ENCODE peak calls at places on chromosomes 13 and 19, in six cellular contexts. O, G, L, H, B and F are unnamed samples.

GRCh38 chr19:55640043-55640576 is 692 bp upstream of the ZNF580 start:
- DNase-seq in O (peak; percentile 69), G (peak; percentile 71), L (no peak), H (no peak), B (peak; percentile 76), F (peak; percentile 33)

GRCh38 chr13:109919715-109920375 is 133.5 kb upstream of the IRS2 start:
- DNase-seq in O (no peak), G (no peak), L (no peak), H (no peak), B (no peak), F (no peak)

GRCh38 chr13:103272770-103273169 is 206.6 kb upstream of the SLC10A2 start:
- DNase-seq in O (no peak), G (no peak), L (no peak), H (no peak), B (no peak), F (no peak)

GRCh38 chr13:73535341-73535740 is 476.5 kb downstream of the KLF5 start:
- DNase-seq in O (no peak), G (no peak), L (no peak), H (no peak), B (no peak), F (no peak)

GRCh38 chr13:39415403-39415802 is 187.6 kb downstream of the LHFPL6 start:
- DNase-seq in O (peak; percentile 69), G (peak; percentile 39), L (peak; percentile 30), H (no peak), B (peak; percentile 29), F (no peak)

GRCh38 chr13:111282425-111282824 is 38.0 kb upstream of the TEX29 start:
- DNase-seq in O (no peak), G (no peak), L (no peak), H (no peak), B (no peak), F (no peak)

GRCh38 chr19:55484571-55485438 is at the start of gene NAT14:
- DNase-seq in O (peak; percentile 69), G (peak; percentile 76), L (no peak), H (peak; percentile 97), B (no peak), F (no peak)

GRCh38 chr13:107642841-107643240 is 572.5 kb downstream of the LIG4 start:
- DNase-seq in O (no peak), G (no peak), L (no peak), H (no peak), B (no peak), F (no peak)

GRCh38 chr13:79392882-79393563 is 13.0 kb downstream of the RBM26 start:
- DNase-seq in O (no peak), G (no peak), L (no peak), H (no peak), B (no peak), F (no peak)

GRCh38 chr13:51829236-51829899 is 15.6 kb downstream of the TMEM272 start:
- DNase-seq in O (no peak), G (no peak), L (no peak), H (no peak), B (no peak), F (no peak)

GRCh38 chr13:78022164-78022877 is 103.7 kb upstream of the EDNRB start:
- DNase-seq in O (peak; percentile 32), G (no peak), L (no peak), H (peak; percentile 17), B (no peak), F (peak; percentile 16)

GRCh38 chr19:15123900-15124299 is 16.7 kb downstream of the SYDE1 start:
- DNase-seq in O (peak; percentile 93), G (peak; percentile 37), L (no peak), H (no peak), B (no peak), F (peak; percentile 28)

GRCh38 chr13:49690990-49691886 is at the start of gene EBPL:
- DNase-seq in O (peak; percentile 96), G (peak; percentile 95), L (peak; percentile 90), H (peak; percentile 95), B (peak; percentile 98), F (peak; percentile 91)

GRCh38 chr13:113995051-113995601 is 21.2 kb upstream of the C13orf46 start:
- DNase-seq in O (peak; percentile 24), G (no peak), L (no peak), H (no peak), B (peak; percentile 13), F (no peak)

GRCh38 chr13:74966814-74967213 is 515.2 kb downstream of the TBC1D4 start:
- DNase-seq in O (no peak), G (no peak), L (no peak), H (no peak), B (no peak), F (no peak)

GRCh38 chr19:16375936-16376185 is 51.2 kb downstream of the KLF2 start:
- DNase-seq in O (no peak), G (no peak), L (no peak), H (no peak), B (no peak), F (no peak)

GRCh38 chr19:16085115-16085514 is 8.8 kb downstream of the TPM4 start:
- DNase-seq in O (no peak), G (no peak), L (no peak), H (no peak), B (no peak), F (no peak)

GRCh38 chr19:37654525-37654832 is 786 bp downstream of the ZFP30 start:
- DNase-seq in O (no peak), G (no peak), L (no peak), H (no peak), B (no peak), F (no peak)

GRCh38 chr19:904545-904944 is 8.5 kb downstream of the R3HDM4 start:
- DNase-seq in O (no peak), G (no peak), L (no peak), H (no peak), B (no peak), F (no peak)
- TF ChIP-seq POLR2A in O (no peak), G (no peak), L (no peak), H (no peak), B (no peak), F (no peak)

GRCh38 chr19:46629546-46630025 is 4.7 kb upstream of the PTGIR start:
- DNase-seq in O (peak; percentile 67), G (no peak), L (no peak), H (no peak), B (peak; percentile 37), F (no peak)
- TF ChIP-seq POLR2A in O (no peak), G (no peak), L (no peak), H (no peak), B (no peak), F (no peak)

GRCh38 chr19:11265785-11266236 is 3.5 kb upstream of the DOCK6 start:
- DNase-seq in O (no peak), G (no peak), L (no peak), H (no peak), B (peak; percentile 90), F (no peak)

GRCh38 chr19:11265177-11265784 is 3.0 kb upstream of the DOCK6 start:
- DNase-seq in O (no peak), G (no peak), L (no peak), H (no peak), B (no peak), F (no peak)

GRCh38 chr19:11263726-11264125 is 1.4 kb upstream of the DOCK6 start:
- DNase-seq in O (no peak), G (no peak), L (no peak), H (no peak), B (no peak), F (no peak)

GRCh38 chr19:11261902-11262839 is at the start of gene DOCK6:
- DNase-seq in O (no peak), G (peak; percentile 42), L (peak; percentile 33), H (peak; percentile 63), B (peak; percentile 53), F (no peak)

DNA sequence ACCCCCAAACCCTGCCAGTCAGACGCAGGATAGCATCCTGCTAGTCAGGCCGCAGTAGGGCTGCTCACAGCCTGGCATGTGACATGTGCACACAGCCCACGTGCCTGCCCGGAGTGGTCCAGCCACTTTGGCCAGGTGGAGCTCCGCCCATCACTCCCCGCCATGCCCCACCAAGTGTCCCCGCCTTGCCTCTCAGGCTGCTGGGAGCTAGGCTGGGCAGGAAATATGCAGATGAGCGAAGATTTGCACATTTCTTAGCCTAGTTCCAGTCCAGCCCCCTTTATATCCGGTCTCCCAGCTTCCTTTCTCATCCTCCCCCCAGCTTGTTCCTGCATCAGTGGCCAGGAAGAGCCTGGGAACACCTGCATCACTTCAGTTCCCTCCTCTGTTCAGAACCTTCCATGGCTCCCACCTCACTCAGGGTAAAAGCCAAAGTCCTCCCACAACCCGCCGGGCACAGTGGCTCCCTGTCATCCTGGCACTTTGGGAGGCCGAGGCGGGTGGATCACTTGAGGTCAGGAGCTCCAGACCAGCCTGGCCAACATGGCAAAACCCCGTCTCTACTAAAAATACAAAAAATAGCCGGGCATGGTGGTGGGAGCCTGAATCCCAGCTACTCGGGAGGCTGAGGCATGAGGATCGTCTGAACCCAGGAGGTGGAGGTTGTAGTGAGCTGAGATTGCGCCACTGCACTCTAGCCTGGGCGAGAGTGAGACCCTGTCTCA is 2.3 kb upstream of the DOCK6 start:
- DNase-seq in O (peak; percentile 70), G (no peak), L (peak; percentile 75), H (no peak), B (peak; percentile 72), F (no peak)
- TF ChIP-seq POLR2A in O (no peak), G (no peak), L (no peak), H (no peak), B (no peak), F (no peak)

DNA sequence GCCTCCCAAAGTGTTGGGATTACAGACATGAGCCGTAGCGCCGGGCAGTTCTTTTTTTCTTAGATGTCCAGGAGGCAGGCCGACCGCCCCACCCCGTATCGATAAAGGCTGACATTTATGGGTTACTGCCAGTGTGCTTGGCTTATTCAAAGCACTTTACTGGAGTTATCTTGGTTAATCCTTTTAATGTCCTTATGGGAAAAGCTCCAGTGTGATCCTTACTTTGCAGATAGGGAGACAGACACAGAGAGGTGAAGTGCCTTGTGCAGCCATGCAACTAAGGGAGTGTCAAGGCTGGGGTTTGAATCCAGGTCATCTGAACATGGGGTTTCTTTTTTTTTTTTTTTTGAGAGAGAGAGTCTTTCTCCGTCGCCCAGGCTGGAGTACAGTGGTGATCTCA is 19.2 kb downstream of the NCAN start:
- DNase-seq in O (no peak), G (no peak), L (no peak), H (no peak), B (no peak), F (no peak)
- TF ChIP-seq POLR2A in O (no peak), G (no peak), L (no peak), H (no peak), B (no peak), F (no peak)

DNA sequence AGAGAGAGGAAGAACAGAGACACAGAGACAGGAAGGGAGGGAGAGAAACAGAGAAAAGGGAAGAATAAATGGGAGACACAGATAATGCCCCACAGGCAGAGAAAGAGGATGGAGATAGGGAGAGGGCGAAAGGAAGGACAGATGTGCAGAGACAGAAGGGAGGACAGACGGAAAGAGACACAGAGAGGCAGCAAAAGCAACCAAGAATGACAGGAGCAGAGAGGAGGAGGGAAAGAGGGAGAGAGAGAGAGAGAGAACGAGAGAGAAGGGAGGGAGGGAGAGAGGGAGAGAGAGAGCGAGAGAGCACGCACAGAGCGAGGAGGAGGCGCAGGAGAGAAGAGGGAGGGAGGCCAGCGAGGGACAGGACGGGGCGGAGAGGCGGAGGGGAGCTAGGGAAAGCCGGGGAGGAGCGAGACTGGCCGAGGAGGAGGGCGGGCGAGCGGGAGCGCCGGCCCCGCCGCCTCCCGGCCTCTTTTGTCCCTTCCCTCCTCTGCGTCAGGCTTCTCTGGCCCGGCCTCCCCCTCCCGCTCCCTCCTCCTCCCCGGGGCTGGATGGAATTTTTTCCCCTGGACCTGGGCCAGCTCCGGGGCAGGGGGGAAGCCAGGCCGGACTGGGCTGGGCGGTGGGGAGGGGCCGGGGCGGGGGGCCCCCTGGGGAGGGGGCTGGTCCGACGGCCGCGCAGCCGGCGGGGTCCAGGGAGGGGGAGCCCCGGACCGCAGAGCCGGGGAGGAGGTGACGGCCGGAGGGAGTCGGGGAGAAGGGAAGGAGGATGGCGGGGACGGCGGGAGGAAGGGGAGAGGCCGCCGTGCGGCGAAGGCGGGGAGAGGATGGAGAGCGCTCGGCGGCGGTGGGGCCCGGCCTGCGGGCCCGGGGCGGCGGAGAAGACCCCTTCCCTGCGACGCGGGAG is 4.2 kb upstream of the SPACA6 start:
- DNase-seq in O (peak; percentile 96), G (peak; percentile 96), L (peak; percentile 85), H (no peak), B (peak; percentile 82), F (peak; percentile 72)
- TF ChIP-seq POLR2A in O (no peak), G (peak; percentile 57), L (no peak), H (no peak), B (no peak), F (no peak)